ENCODE peak calls at places on chromosome 1, in seven cellular contexts. E, A, Y, W, X, J and B are unnamed samples.

GRCh38 chr1:155127105-155127671 is 488 bp upstream of the EFNA1 start:
- DNase-seq in W (peak), E (peak), A (peak), J (peak), X (peak), Y (peak), B (peak)

GRCh38 chr1:68384321-68384813 is 65.4 kb downstream of the RPE65 start:
- DNase-seq in J (no peak), Y (peak), W (no peak), A (peak), E (peak), X (no peak), B (peak)

GRCh38 chr1:44501022-44501910 is 96.2 kb downstream of the RNF220 start:
- DNase-seq in J (no peak), E (no peak), A (no peak), Y (no peak), X (peak), W (peak), B (peak)

GRCh38 chr1:79711001-79711431 is 704.5 kb upstream of the ADGRL4 start:
- DNase-seq in Y (peak), E (peak), X (no peak), A (peak), J (no peak), W (no peak), B (no peak)

GRCh38 chr1:35605882-35606182 is 32.7 kb downstream of the TFAP2E start:
- DNase-seq in W (no peak), J (no peak), X (no peak), Y (peak), A (peak), E (peak), B (no peak)

GRCh38 chr1:62917805-62918204 is 133.9 kb downstream of the ATG4C start:
- DNase-seq in J (no peak), E (no peak), A (no peak), X (no peak), W (no peak), Y (no peak), B (no peak)

GRCh38 chr1:205477121-205477758 is 21.4 kb upstream of the BLACAT1 start:
- DNase-seq in X (no peak), W (no peak), Y (no peak), A (no peak), E (no peak), J (no peak), B (no peak)

GRCh38 chr1:54064244-54064643 is 10.8 kb downstream of the TCEANC2 start:
- DNase-seq in W (no peak), X (no peak), Y (no peak), E (no peak), J (no peak), A (no peak), B (no peak)

GRCh38 chr1:233326995-233327937 is at the start of gene MAP3K21:
- DNase-seq in W (peak), J (peak), A (no peak), X (peak), Y (peak), E (peak), B (peak)

GRCh38 chr1:42259059-42259738 is 75.8 kb downstream of the FOXJ3 start:
- DNase-seq in X (no peak), A (no peak), E (peak), Y (no peak), J (no peak), W (no peak), B (no peak)

GRCh38 chr1:226738995-226739695 is at the start of gene ITPKB:
- DNase-seq in Y (peak), W (peak), A (peak), J (no peak), X (peak), E (peak), B (peak)

GRCh38 chr1:208654241-208654640 is 410.1 kb upstream of the PLXNA2 start:
- DNase-seq in A (peak), E (peak), J (no peak), W (peak), Y (peak), X (no peak), B (peak)

GRCh38 chr1:168509875-168510594 is 33.8 kb downstream of the XCL2 start:
- DNase-seq in E (no peak), Y (no peak), W (no peak), A (no peak), J (no peak), X (no peak), B (no peak)

GRCh38 chr1:59973719-59974118 is 47.1 kb upstream of the CYP2J2 start:
- DNase-seq in W (no peak), X (no peak), Y (no peak), E (no peak), A (no peak), J (no peak), B (no peak)

GRCh38 chr1:44249543-44249942 is 36.3 kb downstream of the DMAP1 start:
- DNase-seq in Y (no peak), A (no peak), W (peak), J (no peak), E (peak), X (peak), B (peak)

GRCh38 chr1:5597991-5598823 is 394.0 kb downstream of the NPHP4 start:
- DNase-seq in A (no peak), J (peak), E (no peak), Y (no peak), X (peak), W (peak), B (peak)

GRCh38 chr1:223175032-223175431 is 32.0 kb upstream of the TLR5 start:
- DNase-seq in E (no peak), A (no peak), X (no peak), Y (no peak), J (no peak), W (peak), B (peak)

GRCh38 chr1:160748877-160749269 is 9.8 kb downstream of the SLAMF7 start:
- DNase-seq in X (no peak), J (no peak), Y (peak), A (no peak), E (peak), W (no peak), B (no peak)

GRCh38 chr1:205934788-205935187 is 8.5 kb downstream of the SLC26A9 start:
- DNase-seq in W (no peak), J (no peak), E (no peak), A (no peak), Y (no peak), X (no peak), B (no peak)

GRCh38 chr1:180930687-180931086 is 18.0 kb downstream of the KIAA1614 start:
- DNase-seq in W (no peak), A (no peak), X (peak), E (no peak), Y (no peak), J (no peak), B (peak)

GRCh38 chr1:214316597-214316996 is 35.6 kb downstream of the SMYD2 start:
- DNase-seq in J (no peak), E (no peak), Y (no peak), W (peak), A (no peak), X (no peak), B (no peak)

GRCh38 chr1:109396971-109397370 is 747 bp downstream of the SORT1 start:
- DNase-seq in A (no peak), J (no peak), Y (no peak), W (no peak), X (peak), E (no peak), B (peak)

GRCh38 chr1:30512922-30513265 is 210.5 kb downstream of the MATN1 start:
- DNase-seq in Y (no peak), J (peak), W (no peak), A (no peak), X (no peak), E (no peak), B (no peak)

GRCh38 chr1:54595956-54596498 is 27.3 kb downstream of the FAM151A start:
- DNase-seq in W (no peak), Y (no peak), E (no peak), A (no peak), J (no peak), X (no peak), B (no peak)

GRCh38 chr1:64074767-64075166 is 128.7 kb upstream of the UBE2U start:
- DNase-seq in J (no peak), X (no peak), E (no peak), A (no peak), Y (no peak), W (no peak), B (no peak)

GRCh38 chr1:35656148-35656862 is 15.0 kb upstream of the PSMB2 start:
- DNase-seq in W (no peak), X (no peak), A (peak), J (no peak), Y (peak), E (no peak), B (no peak)

GRCh38 chr1:209756608-209757445 is 974 bp downstream of the TRAF3IP3 start:
- DNase-seq in Y (no peak), X (no peak), E (no peak), A (no peak), W (no peak), J (peak), B (no peak)

GRCh38 chr1:163395767-163396166 is 74.0 kb downstream of the NUF2 start:
- DNase-seq in A (no peak), E (no peak), Y (no peak), J (no peak), X (no peak), W (no peak), B (peak)

GRCh38 chr1:111453706-111454105 is 4.4 kb downstream of the ATP5PB start:
- DNase-seq in E (no peak), X (no peak), Y (no peak), A (no peak), W (no peak), J (no peak), B (no peak)

GRCh38 chr1:13922440-13922839 is 222.5 kb downstream of the PRDM2 start:
- DNase-seq in X (no peak), W (no peak), Y (no peak), A (no peak), E (no peak), J (no peak), B (peak)

GRCh38 chr1:168613689-168614655 is 37.6 kb downstream of the XCL1 start:
- DNase-seq in Y (no peak), X (peak), E (peak), J (no peak), A (no peak), W (peak), B (peak)

GRCh38 chr1:19385869-19386591 is 73.9 kb downstream of the SLC66A1 start:
- DNase-seq in X (no peak), W (no peak), A (peak), Y (no peak), J (no peak), E (peak), B (no peak)